ENCODE peak calls at places on chromosomes 3 and 15, in nine cellular contexts. J is omental fat pad, H is body of pancreas, V is NCI-H1436, U is non-pigmented ciliary epithelial cell, F is breast epithelium, W is NT2/D1, B is Right ventricle myocardium superior, X is epithelial cell of esophagus. Q is an unnamed sample.

GRCh38 chr3:79027593-79027992 is 740.2 kb downstream of the ROBO1 start:
- DNase-seq in V (peak; percentile 47), B (no peak), X (no peak), U (no peak), F (no peak), W (no peak), H (no peak), J (no peak), Q (no peak)

GRCh38 chr3:146090521-146090920 is 70.5 kb downstream of the PLOD2 start:
- DNase-seq in F (no peak), V (no peak), X (no peak), U (no peak), J (no peak), B (no peak), H (no peak), W (no peak), Q (no peak)

GRCh38 chr3:114809668-114810413 is 337.2 kb downstream of the ZBTB20 start:
- DNase-seq in U (no peak), B (no peak), X (no peak), J (no peak), V (no peak), F (no peak), H (no peak), W (no peak), Q (no peak)

GRCh38 chr3:67018789-67019525 is 20.9 kb downstream of the KBTBD8 start:
- DNase-seq in B (no peak), W (no peak), J (no peak), H (no peak), V (no peak), X (peak; percentile 16), F (no peak), U (no peak), Q (no peak)

GRCh38 chr3:100389025-100389424 is 11.9 kb downstream of the TOMM70 start:
- DNase-seq in F (no peak), V (no peak), B (no peak), J (no peak), W (no peak), X (no peak), H (no peak), U (no peak), Q (no peak)

GRCh38 chr15:40115670-40116093 is 7.0 kb upstream of the BMF start:
- DNase-seq in W (no peak), F (peak; percentile 74), V (no peak), B (no peak), H (peak; percentile 82), X (peak; percentile 50), J (no peak), U (no peak), Q (peak; percentile 49)

GRCh38 chr3:183581496-183582155 is 26.1 kb upstream of the KLHL6 start:
- DNase-seq in W (no peak), F (no peak), J (no peak), H (no peak), U (no peak), X (no peak), V (no peak), B (no peak), Q (no peak)

GRCh38 chr15:53307952-53308624 is 451.4 kb downstream of the WDR72 start:
- DNase-seq in H (no peak), U (no peak), F (no peak), W (no peak), J (no peak), B (no peak), X (peak; percentile 9), V (no peak), Q (no peak)

GRCh38 chr15:52208306-52208946 is 17.2 kb upstream of the GNB5 start:
- DNase-seq in J (peak; percentile 32), V (peak; percentile 54), W (peak; percentile 49), H (peak; percentile 74), X (peak; percentile 80), B (peak; percentile 61), U (no peak), F (no peak), Q (peak; percentile 70)

GRCh38 chr15:92653836-92654524 is 1.6 kb downstream of the FAM174B start:
- DNase-seq in B (no peak), X (no peak), J (no peak), V (no peak), F (no peak), W (no peak), U (no peak), H (peak; percentile 87), Q (no peak)

GRCh38 chr3:172228041-172228440 is 188.7 kb downstream of the FNDC3B start:
- DNase-seq in B (no peak), J (no peak), X (no peak), U (no peak), W (no peak), V (no peak), H (no peak), F (no peak), Q (no peak)

GRCh38 chr3:10366681-10367101 is 45.8 kb upstream of the SEC13 start:
- DNase-seq in B (peak; percentile 13), F (no peak), U (peak; percentile 97), H (no peak), V (no peak), J (no peak), W (peak; percentile 38), X (peak; percentile 94), Q (peak; percentile 97)

GRCh38 chr3:55481918-55482495 is 5.1 kb downstream of the WNT5A start:
- DNase-seq in J (no peak), U (no peak), X (no peak), H (peak; percentile 27), B (peak; percentile 45), V (no peak), F (no peak), W (no peak), Q (peak; percentile 40)

GRCh38 chr15:48645558-48646330 is at the start of gene FBN1:
- DNase-seq in H (peak; percentile 24), B (peak; percentile 80), U (peak; percentile 74), F (peak; percentile 52), J (no peak), W (peak; percentile 69), X (peak; percentile 36), V (no peak), Q (peak; percentile 94)

GRCh38 chr3:4814302-4814903 is 164.8 kb upstream of the BHLHE40 start:
- DNase-seq in B (peak; percentile 62), V (no peak), J (no peak), W (no peak), H (no peak), X (no peak), F (no peak), U (no peak), Q (no peak)

GRCh38 chr15:34436956-34437442 is 609 bp downstream of the GOLGA8A start:
- DNase-seq in V (no peak), B (peak; percentile 58), U (no peak), F (no peak), J (no peak), W (no peak), X (peak; percentile 44), H (peak; percentile 43), Q (peak; percentile 25)

GRCh38 chr3:42707620-42708355 is 5.2 kb upstream of the HHATL start:
- DNase-seq in J (no peak), X (no peak), V (no peak), F (peak; percentile 9), U (no peak), B (no peak), H (no peak), W (no peak), Q (no peak)

GRCh38 chr3:47054414-47054813 is 74.9 kb downstream of the NBEAL2 start:
- DNase-seq in V (no peak), U (no peak), B (no peak), H (no peak), F (no peak), W (no peak), J (no peak), X (no peak), Q (no peak)

GRCh38 chr3:43998841-43999805 is 242.6 kb upstream of the TOPAZ1 start:
- DNase-seq in H (no peak), F (no peak), V (no peak), W (no peak), X (peak; percentile 63), J (no peak), U (no peak), B (no peak), Q (peak; percentile 86)

GRCh38 chr15:45121706-45122417 is 7.7 kb downstream of the DUOXA2 start:
- DNase-seq in J (no peak), B (no peak), X (peak; percentile 95), H (no peak), U (peak; percentile 76), W (no peak), V (no peak), F (no peak), Q (peak; percentile 72)

GRCh38 chr15:31021067-31021665 is 29.7 kb upstream of the MTMR10 start:
- DNase-seq in W (no peak), X (no peak), B (no peak), H (no peak), F (no peak), J (no peak), U (no peak), V (no peak), Q (no peak)

GRCh38 chr15:66938114-66938830 is 127.1 kb upstream of the SMAD3 start:
- DNase-seq in F (no peak), H (no peak), U (no peak), V (no peak), B (no peak), W (no peak), X (no peak), J (no peak), Q (no peak)

GRCh38 chr3:185807455-185808068 is 17.3 kb downstream of the IGF2BP2 start:
- DNase-seq in J (no peak), X (peak; percentile 97), U (peak; percentile 93), V (no peak), H (no peak), F (no peak), W (peak; percentile 95), B (no peak), Q (no peak)

GRCh38 chr15:79004336-79004735 is 59.5 kb upstream of the CTSH start:
- DNase-seq in B (no peak), H (no peak), W (peak; percentile 72), F (no peak), J (no peak), U (no peak), X (peak; percentile 81), V (no peak), Q (no peak)